ENCODE peak calls at places on chromosomes 12 and 14, in four cellular contexts. N is dorsolateral prefrontal cortex; Z is left kidney; B is stimulated activated CD4-positive, alpha-beta T cell treated with anti-CD3 and anti-CD28 coated beads, TNF-alpha, amount 100 ng/mL, for 24 hours. A is an unnamed sample.

GRCh38 chr12:5909560-5909959 is 35.5 kb downstream of the ANO2 start:
- DNase-seq in Z (no peak), N (no peak), B (no peak), A (no peak)

GRCh38 chr12:124800506-124800905 is 63.2 kb downstream of the SCARB1 start:
- DNase-seq in N (no peak), Z (no peak), B (no peak), A (no peak)

GRCh38 chr12:46874642-46875041 is 48.8 kb upstream of the SLC38A4 start:
- DNase-seq in B (no peak), Z (no peak), N (no peak), A (no peak)

GRCh38 chr14:53953002-53953827 is 3.4 kb downstream of the BMP4 start:
- DNase-seq in N (peak), Z (peak), B (no peak), A (peak)

GRCh38 chr12:117803013-117803412 is 165.8 kb downstream of the KSR2 start:
- DNase-seq in B (no peak), Z (peak), N (no peak), A (peak)

GRCh38 chr14:99035268-99035667 is 236.7 kb downstream of the BCL11B start:
- DNase-seq in B (no peak), Z (no peak), N (no peak), A (no peak)

GRCh38 chr14:44712095-44712822 is 205.2 kb upstream of the FSCB start:
- DNase-seq in B (no peak), Z (peak), N (no peak), A (peak)

GRCh38 chr14:27845241-27845850 is 921.2 kb upstream of the FOXG1 start:
- DNase-seq in B (no peak), Z (no peak), N (no peak), A (no peak)

GRCh38 chr14:63493246-63493645 is 49.9 kb downstream of the PPP2R5E start:
- DNase-seq in N (no peak), Z (peak), B (no peak), A (peak)

GRCh38 chr12:79687711-79688270 is 3.0 kb downstream of the PAWR start:
- DNase-seq in N (no peak), B (no peak), Z (peak), A (peak)

GRCh38 chr12:60112778-60113177 is 516.9 kb downstream of the SLC16A7 start:
- DNase-seq in N (no peak), B (no peak), Z (no peak), A (no peak)

GRCh38 chr12:117908411-117908810 is 60.4 kb downstream of the KSR2 start:
- DNase-seq in N (no peak), B (no peak), Z (no peak), A (no peak)

GRCh38 chr14:101499080-101499479 is 62.2 kb upstream of the DIO3 start:
- DNase-seq in Z (no peak), B (no peak), N (peak), A (no peak)

GRCh38 chr14:99441157-99441870 is 39.3 kb downstream of the SETD3 start:
- DNase-seq in Z (no peak), B (no peak), N (no peak), A (no peak)

GRCh38 chr14:30214014-30214413 is 286.4 kb upstream of the PRKD1 start:
- DNase-seq in Z (no peak), N (no peak), B (no peak), A (peak)

A was measured in NCI-H69.